ENCODE peak calls at places on chromosomes 13 and 19, in six cellular contexts. One of them, this sample, is unnamed.
A peak's percentile ranks its signal among the peaks of the same experiment; 100 is the strongest.

GRCh38 chr13:40600145-40600751 is 66.2 kb downstream of the FOXO1 start:
- DNase-seq in caudate nucleus: no peak
- DNase-seq in HFFc6: no peak
- DNase-seq in astrocyte: no peak
- DNase-seq in brain microvascular endothelial cell: no peak
- DNase-seq in trophoblast cell: no peak
- DNase-seq in this sample: no peak

GRCh38 chr13:46405457-46405856 is 18.4 kb upstream of the RUBCNL start:
- DNase-seq in trophoblast cell: no peak
- DNase-seq in HFFc6: no peak
- DNase-seq in caudate nucleus: no peak
- DNase-seq in astrocyte: no peak
- DNase-seq in brain microvascular endothelial cell: no peak
- DNase-seq in this sample: no peak

GRCh38 chr19:2763687-2764086 is 19.4 kb downstream of the SGTA start:
- DNase-seq in brain microvascular endothelial cell: no peak
- DNase-seq in caudate nucleus: no peak
- DNase-seq in HFFc6: no peak
- DNase-seq in trophoblast cell: no peak
- DNase-seq in astrocyte: no peak
- DNase-seq in this sample: no peak

GRCh38 chr13:110448230-110448629 is 113.3 kb downstream of the RAB20 start:
- DNase-seq in astrocyte: peak; percentile 90
- DNase-seq in trophoblast cell: peak; percentile 99
- DNase-seq in brain microvascular endothelial cell: peak; percentile 72
- DNase-seq in HFFc6: peak; percentile 77
- DNase-seq in caudate nucleus: no peak
- DNase-seq in this sample: peak; percentile 91

GRCh38 chr13:110561335-110562033 is at the start of gene RAB20:
- DNase-seq in HFFc6: peak; percentile 48
- DNase-seq in trophoblast cell: peak; percentile 87
- DNase-seq in astrocyte: peak; percentile 60
- DNase-seq in brain microvascular endothelial cell: peak; percentile 72
- DNase-seq in caudate nucleus: peak; percentile 44
- DNase-seq in this sample: peak; percentile 80

GRCh38 chr19:41575998-41576397 is at the start of gene CEACAM21:
- DNase-seq in trophoblast cell: peak; percentile 7
- DNase-seq in brain microvascular endothelial cell: no peak
- DNase-seq in astrocyte: no peak
- DNase-seq in caudate nucleus: peak; percentile 5
- DNase-seq in HFFc6: no peak
- DNase-seq in this sample: no peak

GRCh38 chr19:7970716-7971448 is 27.4 kb upstream of the TIMM44 start:
- DNase-seq in caudate nucleus: peak; percentile 6
- DNase-seq in HFFc6: no peak
- DNase-seq in trophoblast cell: peak; percentile 69
- DNase-seq in astrocyte: no peak
- DNase-seq in brain microvascular endothelial cell: peak; percentile 20
- DNase-seq in this sample: peak; percentile 16

GRCh38 chr13:112447761-112448603 is 71.8 kb downstream of the SPACA7 start:
- DNase-seq in brain microvascular endothelial cell: no peak
- DNase-seq in astrocyte: no peak
- DNase-seq in trophoblast cell: no peak
- DNase-seq in caudate nucleus: no peak
- DNase-seq in HFFc6: no peak
- DNase-seq in this sample: no peak

GRCh38 chr19:5330307-5330720 is 10.3 kb downstream of the PTPRS start:
- DNase-seq in astrocyte: no peak
- DNase-seq in caudate nucleus: no peak
- DNase-seq in trophoblast cell: no peak
- DNase-seq in HFFc6: no peak
- DNase-seq in brain microvascular endothelial cell: no peak
- DNase-seq in this sample: no peak

GRCh38 chr19:18020212-18021067 is 12.5 kb downstream of the ARRDC2 start:
- DNase-seq in astrocyte: peak; percentile 18
- DNase-seq in trophoblast cell: no peak
- DNase-seq in HFFc6: no peak
- DNase-seq in caudate nucleus: peak; percentile 81
- DNase-seq in brain microvascular endothelial cell: peak; percentile 61
- DNase-seq in this sample: peak; percentile 26

GRCh38 chr13:74305876-74306275 is 171.7 kb upstream of the KLF12 start:
- DNase-seq in trophoblast cell: no peak
- DNase-seq in caudate nucleus: no peak
- DNase-seq in astrocyte: no peak
- DNase-seq in HFFc6: no peak
- DNase-seq in brain microvascular endothelial cell: no peak
- DNase-seq in this sample: no peak

GRCh38 chr19:17488593-17489391 is 18.5 kb downstream of the SLC27A1 start:
- DNase-seq in trophoblast cell: peak; percentile 89
- DNase-seq in astrocyte: no peak
- DNase-seq in brain microvascular endothelial cell: no peak
- DNase-seq in HFFc6: no peak
- DNase-seq in caudate nucleus: no peak
- DNase-seq in this sample: no peak

GRCh38 chr13:44136693-44137268 is 236.8 kb upstream of the SERP2 start:
- DNase-seq in astrocyte: peak; percentile 76
- DNase-seq in caudate nucleus: no peak
- DNase-seq in trophoblast cell: no peak
- DNase-seq in brain microvascular endothelial cell: no peak
- DNase-seq in HFFc6: no peak
- DNase-seq in this sample: no peak

GRCh38 chr13:51781246-51782022 is 22.5 kb downstream of the DHRS12 start:
- DNase-seq in astrocyte: no peak
- DNase-seq in HFFc6: no peak
- DNase-seq in brain microvascular endothelial cell: no peak
- DNase-seq in caudate nucleus: no peak
- DNase-seq in trophoblast cell: peak; percentile 75
- DNase-seq in this sample: no peak

This sample was measured in HCEC 1CT.